ENCODE peak calls at places on chromosome 7, in eight cellular contexts. K is psoas muscle, E is tibial artery, Y is D721Med, U is Calu3, T is AG04450, M is AG09309, B is GM13976. R is an unnamed sample.

GRCh38 chr7:2445047-2445446 is 31.2 kb downstream of the GRIFIN start:
- DNase-seq in K (peak), E (peak), Y (no peak), U (no peak), T (no peak), M (no peak), B (no peak), R (no peak)

GRCh38 chr7:43570688-43571365 is 12.1 kb upstream of the STK17A start:
- DNase-seq in K (no peak), E (no peak), Y (no peak), U (no peak), T (no peak), M (no peak), B (no peak), R (no peak)

GRCh38 chr7:18513343-18513742 is 17.8 kb downstream of the HDAC9 start:
- DNase-seq in K (no peak), E (no peak), Y (no peak), U (no peak), T (no peak), M (no peak), B (no peak), R (no peak)

GRCh38 chr7:500521-501420 is 18.9 kb downstream of the PDGFA start:
- DNase-seq in K (peak), E (peak), Y (no peak), U (no peak), T (no peak), M (no peak), B (no peak), R (no peak)

GRCh38 chr7:37065779-37066271 is 341.5 kb upstream of the AOAH start:
- DNase-seq in K (no peak), E (no peak), Y (no peak), U (no peak), T (no peak), M (peak), B (no peak), R (no peak)

GRCh38 chr7:128266891-128267839 is 26.1 kb downstream of the LEP start:
- DNase-seq in K (peak), E (peak), Y (peak), U (peak), T (no peak), M (peak), B (no peak), R (peak)

GRCh38 chr7:54995631-54996340 is 23.0 kb upstream of the EGFR start:
- DNase-seq in K (no peak), E (no peak), Y (no peak), U (peak), T (peak), M (peak), B (peak), R (no peak)

GRCh38 chr7:111535142-111535541 is 27.1 kb downstream of the IMMP2L start:
- DNase-seq in K (no peak), E (no peak), Y (no peak), U (no peak), T (no peak), M (no peak), B (no peak), R (no peak)

GRCh38 chr7:128166603-128167315 is 74.3 kb upstream of the LEP start:
- DNase-seq in K (no peak), E (no peak), Y (peak), U (peak), T (no peak), M (no peak), B (peak), R (peak)

GRCh38 chr7:156639426-156640256 is 933 bp upstream of the RNF32 start:
- DNase-seq in K (peak), E (no peak), Y (no peak), U (no peak), T (no peak), M (no peak), B (no peak), R (no peak)

DNA sequence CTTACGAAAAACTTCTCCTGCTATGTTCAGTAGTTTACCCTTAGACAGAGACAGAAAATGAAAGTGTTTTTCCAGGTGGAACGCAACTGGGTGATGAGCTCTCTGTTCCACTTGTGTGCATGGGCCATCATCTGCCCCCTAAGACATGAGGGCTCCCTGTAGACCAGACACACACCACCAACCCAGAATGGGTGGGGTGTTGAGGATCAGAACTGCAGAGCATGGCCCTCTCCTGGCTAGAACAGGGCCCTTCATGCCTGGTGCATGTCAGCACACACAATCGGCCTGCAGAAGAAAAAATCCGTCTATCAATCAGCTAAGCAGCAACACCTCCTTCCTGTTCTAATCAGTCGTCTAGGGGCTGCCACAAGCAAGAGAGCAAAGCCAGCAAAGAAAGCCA is 186.2 kb upstream of the INHBA start:
- DNase-seq in K (no peak), E (no peak), Y (no peak), U (no peak), T (no peak), M (no peak), B (no peak), R (no peak)
- TF ChIP-seq CTCF in K (no peak), E (no peak), Y (no peak), U (no peak), T (no peak), M (no peak), B (peak), R (no peak)

GRCh38 chr7:23533160-23533559 is 1.4 kb upstream of the TRA2A start:
- DNase-seq in K (no peak), E (no peak), Y (no peak), U (no peak), T (no peak), M (no peak), B (no peak), R (no peak)
- TF ChIP-seq CTCF in K (no peak), E (no peak), Y (no peak), U (no peak), T (no peak), M (no peak), B (no peak), R (no peak)

GRCh38 chr7:23276381-23276780 is 22.8 kb upstream of the MALSU1 start:
- DNase-seq in K (no peak), E (no peak), Y (no peak), U (peak), T (no peak), M (no peak), B (no peak), R (peak)
- TF ChIP-seq CTCF in K (no peak), E (no peak), Y (peak), U (peak), T (no peak), M (no peak), B (no peak), R (peak)

GRCh38 chr7:90298145-90299038 is 22.7 kb downstream of the FAM237B start:
- DNase-seq in K (no peak), E (no peak), Y (no peak), U (peak), T (peak), M (peak), B (peak), R (no peak)

GRCh38 chr7:90297118-90297517 is 24.0 kb downstream of the FAM237B start:
- DNase-seq in K (no peak), E (no peak), Y (no peak), U (no peak), T (no peak), M (no peak), B (no peak), R (no peak)
- TF ChIP-seq CTCF in K (no peak), E (no peak), Y (no peak), U (no peak), T (no peak), M (no peak), B (no peak), R (no peak)

DNA sequence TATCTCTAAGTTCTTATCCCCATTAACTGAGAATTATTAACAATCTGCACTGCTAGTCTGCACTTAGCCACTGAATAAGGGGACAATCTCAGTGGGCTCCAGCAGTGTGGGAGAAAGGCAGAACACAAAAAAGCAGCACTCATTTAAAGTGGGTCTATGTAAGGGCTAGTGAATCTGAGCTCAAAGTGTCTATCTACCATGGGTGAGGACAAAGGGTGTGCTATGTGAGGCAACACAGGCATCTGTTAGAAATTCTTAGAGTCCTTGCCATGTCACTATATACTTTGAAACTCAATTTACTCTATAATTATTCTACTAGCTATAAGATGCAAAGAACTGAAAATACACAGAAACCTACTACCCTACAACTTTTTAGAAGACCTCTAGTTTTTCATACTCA is 135.8 kb upstream of the TMEM168 start:
- DNase-seq in K (no peak), E (no peak), Y (no peak), U (no peak), T (no peak), M (no peak), B (no peak), R (no peak)
- TF ChIP-seq CTCF in K (no peak), E (no peak), Y (no peak), U (no peak), T (no peak), M (no peak), B (no peak), R (no peak)

GRCh38 chr7:30309302-30309701 is 24.9 kb downstream of the ZNRF2 start:
- DNase-seq in K (no peak), E (no peak), Y (no peak), U (no peak), T (no peak), M (no peak), B (no peak), R (no peak)

GRCh38 chr7:30309842-30310435 is 25.5 kb downstream of the ZNRF2 start:
- DNase-seq in K (no peak), E (no peak), Y (no peak), U (no peak), T (no peak), M (no peak), B (no peak), R (no peak)

GRCh38 chr7:30312186-30312585 is 27.8 kb downstream of the ZNRF2 start:
- DNase-seq in K (no peak), E (no peak), Y (no peak), U (no peak), T (no peak), M (no peak), B (no peak), R (no peak)

GRCh38 chr7:30308392-30308791 is 24.0 kb downstream of the ZNRF2 start:
- DNase-seq in K (no peak), E (no peak), Y (no peak), U (no peak), T (no peak), M (no peak), B (no peak), R (no peak)

GRCh38 chr7:30310674-30311362 is 26.4 kb downstream of the ZNRF2 start:
- DNase-seq in K (no peak), E (no peak), Y (no peak), U (no peak), T (no peak), M (no peak), B (no peak), R (no peak)
- TF ChIP-seq CTCF in K (no peak), E (no peak), Y (no peak), U (no peak), T (no peak), M (no peak), B (no peak), R (peak)